ENCODE peak calls at places on chromosomes 16 and 17, in five cellular contexts. One of them, this sample, is unnamed.

GRCh38 chr17:28827672-28828071 is 14.9 kb downstream of the FAM222B start:
- DNase-seq in HFF-Myc: no peak
- DNase-seq in KBM-7: no peak
- DNase-seq in spleen: no peak
- DNase-seq in foreskin fibroblast: no peak
- DNase-seq in this sample: no peak

GRCh38 chr16:85055503-85056210 is 28.1 kb downstream of the KIAA0513 start:
- DNase-seq in HFF-Myc: no peak
- DNase-seq in spleen: peak; percentile 92
- DNase-seq in KBM-7: peak; percentile 98
- DNase-seq in foreskin fibroblast: peak; percentile 18
- DNase-seq in this sample: peak; percentile 46

GRCh38 chr17:57735707-57736106 is 9.4 kb downstream of the CCDC182 start:
- DNase-seq in HFF-Myc: no peak
- DNase-seq in KBM-7: peak; percentile 26
- DNase-seq in foreskin fibroblast: no peak
- DNase-seq in spleen: no peak
- DNase-seq in this sample: no peak

GRCh38 chr16:25210758-25211157 is 6.0 kb upstream of the AQP8 start:
- DNase-seq in KBM-7: peak; percentile 53
- DNase-seq in HFF-Myc: peak; percentile 56
- DNase-seq in spleen: no peak
- DNase-seq in foreskin fibroblast: peak; percentile 38
- DNase-seq in this sample: no peak

GRCh38 chr16:78437352-78437968 is 338.0 kb downstream of the WWOX start:
- DNase-seq in KBM-7: peak; percentile 11
- DNase-seq in spleen: no peak
- DNase-seq in HFF-Myc: no peak
- DNase-seq in foreskin fibroblast: no peak
- DNase-seq in this sample: no peak

GRCh38 chr17:15398736-15399331 is 57.4 kb upstream of the TEKT3 start:
- DNase-seq in KBM-7: peak; percentile 29
- DNase-seq in HFF-Myc: no peak
- DNase-seq in foreskin fibroblast: peak; percentile 69
- DNase-seq in spleen: no peak
- DNase-seq in this sample: no peak

GRCh38 chr16:72819345-72819744 is 228.6 kb downstream of the ZFHX3 start:
- DNase-seq in HFF-Myc: no peak
- DNase-seq in spleen: no peak
- DNase-seq in foreskin fibroblast: peak; percentile 55
- DNase-seq in KBM-7: no peak
- DNase-seq in this sample: no peak

GRCh38 chr16:58187092-58187491 is 10.8 kb downstream of the CSNK2A2 start:
- DNase-seq in KBM-7: no peak
- DNase-seq in spleen: no peak
- DNase-seq in foreskin fibroblast: no peak
- DNase-seq in HFF-Myc: no peak
- DNase-seq in this sample: no peak

GRCh38 chr16:71542377-71542776 is 16.2 kb downstream of the CHST4 start:
- DNase-seq in KBM-7: peak; percentile 62
- DNase-seq in spleen: peak; percentile 75
- DNase-seq in foreskin fibroblast: peak; percentile 8
- DNase-seq in HFF-Myc: no peak
- DNase-seq in this sample: no peak

GRCh38 chr17:14775761-14776492 is 475.0 kb downstream of the HS3ST3B1 start:
- DNase-seq in spleen: no peak
- DNase-seq in KBM-7: no peak
- DNase-seq in foreskin fibroblast: no peak
- DNase-seq in HFF-Myc: no peak
- DNase-seq in this sample: no peak

GRCh38 chr16:12220721-12221120 is 244.2 kb downstream of the SNX29 start:
- DNase-seq in KBM-7: no peak
- DNase-seq in HFF-Myc: no peak
- DNase-seq in spleen: no peak
- DNase-seq in foreskin fibroblast: no peak
- DNase-seq in this sample: no peak

GRCh38 chr17:75589919-75590303 is 2.3 kb downstream of the MYO15B start:
- DNase-seq in KBM-7: no peak
- DNase-seq in spleen: no peak
- DNase-seq in HFF-Myc: no peak
- DNase-seq in foreskin fibroblast: no peak
- DNase-seq in this sample: no peak

GRCh38 chr16:3173892-3174617 is 13.9 kb upstream of the OR1F1 start:
- DNase-seq in KBM-7: peak; percentile 51
- DNase-seq in HFF-Myc: no peak
- DNase-seq in foreskin fibroblast: no peak
- DNase-seq in spleen: peak; percentile 41
- DNase-seq in this sample: no peak

This sample was measured in left colon.